ENCODE peak calls at places on chromosomes 13 and 19, in ten cellular contexts. M is left ventricle myocardium inferior, W is stomach, I is MCF 10A, C is psoas muscle, R is thoracic aorta, T is BE2C, D is kidney epithelial cell, Q is uterus, Y is tibial nerve. J is an unnamed sample.

GRCh38 chr19:48329167-48329891 is 4.0 kb downstream of the EMP3 start:
- DNase-seq in M (no peak), W (no peak), I (peak; percentile 62), C (no peak), R (no peak), T (no peak), D (no peak), Q (peak; percentile 60), Y (no peak), J (peak; percentile 43)

GRCh38 chr13:20344836-20345490 is 112.8 kb upstream of the GJB6 start:
- DNase-seq in M (no peak), W (no peak), I (no peak), C (no peak), R (no peak), T (no peak), D (no peak), Q (no peak), Y (no peak), J (no peak)

GRCh38 chr13:73106513-73107214 is 47.9 kb downstream of the KLF5 start:
- DNase-seq in M (no peak), W (no peak), I (no peak), C (no peak), R (no peak), T (no peak), D (no peak), Q (no peak), Y (no peak), J (no peak)

GRCh38 chr19:29704562-29705558 is 10.2 kb downstream of the C19orf12 start:
- DNase-seq in M (no peak), W (no peak), I (no peak), C (no peak), R (no peak), T (no peak), D (no peak), Q (no peak), Y (no peak), J (no peak)

GRCh38 chr19:47661571-47661970 is 51.7 kb upstream of the EHD2 start:
- DNase-seq in M (no peak), W (no peak), I (no peak), C (no peak), R (no peak), T (no peak), D (no peak), Q (no peak), Y (no peak), J (no peak)

GRCh38 chr19:16375936-16376185 is 51.2 kb downstream of the KLF2 start:
- DNase-seq in M (no peak), W (no peak), I (no peak), C (no peak), R (no peak), T (no peak), D (no peak), Q (no peak), Y (no peak), J (no peak)

GRCh38 chr19:23539499-23539898 is 144.2 kb upstream of the ZNF91 start:
- DNase-seq in M (no peak), W (no peak), I (no peak), C (no peak), R (no peak), T (no peak), D (no peak), Q (no peak), Y (no peak), J (no peak)

GRCh38 chr13:104975272-104975671 is 1560.2 kb downstream of the EFNB2 start:
- DNase-seq in M (no peak), W (no peak), I (no peak), C (no peak), R (no peak), T (no peak), D (no peak), Q (no peak), Y (no peak), J (no peak)

GRCh38 chr13:88281846-88282245 is 610.7 kb downstream of the SLITRK5 start:
- DNase-seq in M (no peak), W (no peak), I (no peak), C (no peak), R (no peak), T (no peak), D (no peak), Q (no peak), Y (no peak), J (no peak)

GRCh38 chr13:44305845-44306244 is 67.8 kb upstream of the SERP2 start:
- DNase-seq in M (no peak), W (peak; percentile 70), I (peak; percentile 62), C (no peak), R (no peak), T (no peak), D (no peak), Q (no peak), Y (no peak), J (no peak)

GRCh38 chr13:29435125-29435911 is 160.2 kb downstream of the SLC7A1 start:
- DNase-seq in M (no peak), W (no peak), I (peak; percentile 74), C (no peak), R (no peak), T (peak; percentile 46), D (no peak), Q (peak; percentile 66), Y (no peak), J (no peak)

GRCh38 chr19:12095111-12095790 is 30.7 kb downstream of the ZNF844 start:
- DNase-seq in M (no peak), W (no peak), I (no peak), C (no peak), R (no peak), T (no peak), D (no peak), Q (no peak), Y (no peak), J (no peak)

DNA sequence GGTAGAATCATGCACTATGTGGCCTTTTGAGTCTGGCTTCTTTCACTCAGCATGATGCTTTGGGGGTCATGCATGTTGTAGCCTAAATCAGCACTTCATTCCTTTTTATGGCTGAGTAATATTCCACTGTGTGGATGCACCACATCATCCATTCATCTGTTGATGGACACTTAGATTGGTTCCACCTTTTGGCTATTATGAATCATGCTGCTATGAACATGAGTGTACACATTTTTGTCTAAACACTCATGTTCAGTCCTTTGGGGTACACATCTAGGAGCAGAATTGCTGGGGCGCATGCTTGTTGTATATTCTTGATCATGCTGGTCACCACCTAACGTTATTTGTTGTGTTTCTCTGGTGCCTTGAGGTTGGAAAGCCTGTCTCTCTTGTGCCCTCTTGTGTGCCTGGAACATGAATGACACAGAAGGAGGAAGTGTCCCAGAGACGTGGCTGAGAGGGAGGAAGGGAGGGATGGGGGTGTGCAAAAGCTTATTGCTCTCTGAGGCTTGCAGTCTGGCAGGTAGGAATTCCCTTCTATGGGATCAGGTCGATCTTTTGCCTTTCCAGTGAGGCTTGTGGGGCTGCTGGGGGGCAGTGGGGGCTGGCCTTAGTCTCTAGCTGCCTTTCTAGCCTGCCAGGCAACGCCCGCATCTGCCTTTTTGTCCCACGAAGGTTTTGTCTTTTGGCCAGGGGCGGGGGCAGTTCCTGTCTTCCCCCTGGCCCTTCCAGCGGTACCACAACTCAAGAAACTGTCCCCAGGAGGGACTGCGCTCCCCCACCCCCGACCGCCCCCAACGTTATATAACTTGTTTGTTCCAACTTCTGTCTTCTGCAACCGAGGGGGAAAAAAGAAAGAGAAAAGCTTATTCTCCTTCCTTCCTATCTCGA is 7.6 kb downstream of the KLHL26 start:
- DNase-seq in M (no peak), W (no peak), I (no peak), C (no peak), R (no peak), T (no peak), D (no peak), Q (no peak), Y (no peak), J (no peak)
- TF ChIP-seq CTCF in M (no peak), W (no peak), I (no peak), C (no peak), R (no peak), T (no peak), D (no peak), Q (no peak), Y (peak; percentile 14), J (no peak)

DNA sequence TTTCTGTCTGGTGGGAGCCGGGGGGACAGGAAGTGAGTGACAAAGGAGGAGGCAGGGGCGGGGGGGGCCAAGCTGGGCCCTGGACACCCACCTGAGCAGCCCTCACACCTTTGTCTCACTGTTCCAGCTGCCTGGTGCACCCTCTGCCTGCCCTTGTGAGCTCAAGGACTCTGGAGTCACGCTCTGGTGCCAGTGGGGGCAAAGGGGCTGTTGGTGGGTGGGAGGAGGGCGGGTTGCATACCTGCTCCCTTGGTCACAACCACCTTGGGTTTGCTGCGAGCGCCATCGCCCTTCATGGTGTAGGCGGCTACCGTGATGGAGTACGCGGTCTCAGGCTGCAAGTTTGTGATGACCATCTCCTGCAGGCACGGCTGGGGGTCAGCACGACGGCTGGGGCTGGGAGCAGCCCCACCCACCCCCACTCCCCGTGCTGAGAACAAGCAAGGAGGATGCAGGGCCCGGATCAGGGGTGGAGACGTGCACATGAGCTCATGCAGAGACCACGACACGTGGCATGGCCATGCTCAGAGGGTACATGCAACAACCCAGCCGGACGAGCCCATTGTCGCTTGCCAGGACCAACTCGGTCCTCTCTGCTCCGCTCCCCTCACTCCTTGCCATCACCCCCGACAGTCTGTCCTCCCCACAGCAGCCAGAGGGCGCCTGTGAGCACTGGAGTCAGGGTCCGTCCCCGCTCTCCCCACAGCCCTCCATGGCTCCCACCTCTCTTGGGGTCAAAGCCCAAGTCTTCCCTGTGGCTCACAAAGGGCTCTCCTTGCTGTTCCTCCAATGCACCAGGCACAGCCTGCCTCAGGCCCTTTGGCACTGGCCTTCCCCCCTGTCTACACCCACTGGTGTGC is 114.9 kb downstream of the PTPRS start:
- DNase-seq in M (no peak), W (no peak), I (no peak), C (no peak), R (no peak), T (peak; percentile 48), D (no peak), Q (no peak), Y (no peak), J (no peak)
- TF ChIP-seq CTCF in M (peak; percentile 49), W (no peak), I (peak; percentile 16), C (peak; percentile 4), R (peak; percentile 38), T (peak; percentile 61), D (peak; percentile 58), Q (no peak), Y (peak; percentile 27), J (no peak)

GRCh38 chr19:56660381-56661105 is 11.0 kb downstream of the ZNF835 start:
- DNase-seq in M (peak; percentile 27), W (no peak), I (peak; percentile 0), C (peak; percentile 31), R (no peak), T (no peak), D (no peak), Q (no peak), Y (no peak), J (peak; percentile 72)
- TF ChIP-seq CTCF in M (peak; percentile 62), W (no peak), I (no peak), C (no peak), R (no peak), T (peak; percentile 25), D (no peak), Q (no peak), Y (no peak), J (no peak)

DNA sequence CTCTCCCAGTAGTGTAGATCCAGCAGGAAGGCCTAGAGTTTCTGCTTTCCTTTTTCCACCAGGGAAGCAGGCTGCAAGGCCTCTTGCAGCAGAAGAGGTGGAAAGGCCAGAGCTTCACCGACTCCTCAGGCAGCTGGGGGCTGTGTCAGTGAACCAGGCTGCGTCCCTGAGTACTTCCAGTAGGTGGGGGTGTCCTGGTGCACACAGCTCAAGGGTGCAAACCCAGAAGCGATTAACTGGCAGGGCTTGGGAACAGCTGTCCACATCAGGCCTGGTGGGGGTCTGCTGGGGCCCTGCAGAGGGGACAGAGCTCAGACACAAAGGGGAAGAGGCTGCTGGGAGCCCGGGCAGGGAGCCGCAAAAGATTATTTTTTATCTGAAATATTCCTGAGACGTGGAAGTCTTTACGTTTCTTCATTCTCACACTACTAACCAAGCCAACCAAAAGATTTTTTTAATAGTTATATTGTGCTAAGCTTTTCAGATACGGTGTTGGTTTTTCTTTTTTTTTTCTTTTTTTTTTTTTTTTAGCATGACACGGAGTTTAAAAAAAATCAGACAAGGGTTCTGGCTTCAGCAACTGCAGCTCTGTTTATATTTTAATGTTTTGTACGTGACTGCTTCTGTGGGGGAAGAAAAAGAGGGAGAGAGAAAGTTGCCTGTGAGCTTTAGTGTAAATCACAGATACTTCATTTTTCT is 11.0 kb downstream of the TSHZ3 start:
- DNase-seq in M (peak; percentile 58), W (no peak), I (no peak), C (peak; percentile 43), R (no peak), T (peak; percentile 84), D (no peak), Q (peak; percentile 79), Y (no peak), J (no peak)
- TF ChIP-seq CTCF in M (peak; percentile 73), W (no peak), I (no peak), C (peak; percentile 34), R (peak; percentile 61), T (peak; percentile 82), D (peak; percentile 74), Q (peak; percentile 46), Y (peak; percentile 44), J (no peak)

J was measured in lower leg skin.